ENCODE peak calls at places on chromosomes 11 and 22, in four cellular contexts. Y, U, P and T are unnamed samples.

GRCh38 chr22:50169774-50170341 is 673 bp upstream of the PANX2 start:
- DNase-seq in Y (peak; percentile 46), U (no peak), P (no peak), T (peak; percentile 64)

GRCh38 chr11:306645-307371 is 808 bp upstream of the IFITM2 start:
- DNase-seq in Y (no peak), U (no peak), P (no peak), T (no peak)

GRCh38 chr22:20604092-20604747 is 96.8 kb downstream of the MED15 start:
- DNase-seq in Y (no peak), U (no peak), P (no peak), T (no peak)

GRCh38 chr22:44071760-44072159 is 47.7 kb downstream of the PARVB start:
- DNase-seq in Y (no peak), U (no peak), P (no peak), T (no peak)

GRCh38 chr11:128085276-128085675 is 502.1 kb downstream of the ETS1 start:
- DNase-seq in Y (no peak), U (no peak), P (no peak), T (no peak)

GRCh38 chr22:50323900-50324299 is 2.9 kb downstream of the DENND6B start:
- DNase-seq in Y (no peak), U (no peak), P (no peak), T (no peak)

GRCh38 chr11:75949023-75949672 is 134.1 kb downstream of the UVRAG start:
- DNase-seq in Y (no peak), U (no peak), P (peak; percentile 19), T (no peak)

GRCh38 chr11:92859290-92859689 is 110.2 kb upstream of the MTNR1B start:
- DNase-seq in Y (no peak), U (no peak), P (no peak), T (no peak)

GRCh38 chr11:85946221-85946620 is 91.0 kb downstream of the CCDC83 start:
- DNase-seq in Y (peak; percentile 22), U (no peak), P (no peak), T (no peak)

GRCh38 chr11:116731821-116732739 is 40.7 kb downstream of the BUD13 start:
- DNase-seq in Y (no peak), U (no peak), P (no peak), T (no peak)

GRCh38 chr11:36672815-36673450 is 74.9 kb upstream of the RAG2 start:
- DNase-seq in Y (peak; percentile 65), U (peak; percentile 7), P (peak; percentile 41), T (no peak)

GRCh38 chr11:134346101-134346975 is 14.6 kb downstream of the GLB1L2 start:
- DNase-seq in Y (no peak), U (no peak), P (no peak), T (no peak)

GRCh38 chr11:73141309-73142127 is 600 bp downstream of the FCHSD2 start:
- DNase-seq in Y (peak; percentile 62), U (peak; percentile 52), P (peak; percentile 76), T (peak; percentile 69)

GRCh38 chr11:110077866-110078325 is 15.3 kb upstream of the ZC3H12C start:
- DNase-seq in Y (peak; percentile 92), U (no peak), P (peak; percentile 69), T (peak; percentile 43)

GRCh38 chr22:41094036-41094435 is 1.6 kb downstream of the EP300 start:
- DNase-seq in Y (peak; percentile 31), U (no peak), P (peak; percentile 37), T (no peak)

GRCh38 chr11:33704240-33705002 is 3.8 kb upstream of the C11orf91 start:
- DNase-seq in Y (no peak), U (no peak), P (no peak), T (no peak)
- TF ChIP-seq CTCF in Y (peak; percentile 29), U (no peak), P (no peak), T (no peak)

GRCh38 chr11:96044311-96044710 is 120.4 kb upstream of the MTMR2 start:
- DNase-seq in Y (no peak), U (no peak), P (no peak), T (no peak)

GRCh38 chr11:96050435-96051182 is 126.7 kb upstream of the MTMR2 start:
- DNase-seq in Y (peak; percentile 16), U (peak; percentile 18), P (peak; percentile 61), T (no peak)

GRCh38 chr11:96049426-96049825 is 125.5 kb upstream of the MTMR2 start:
- DNase-seq in Y (peak; percentile 32), U (no peak), P (peak; percentile 25), T (no peak)

GRCh38 chr11:96044747-96045146 is 120.8 kb upstream of the MTMR2 start:
- DNase-seq in Y (no peak), U (no peak), P (no peak), T (no peak)

GRCh38 chr11:96045622-96046456 is 121.9 kb upstream of the MTMR2 start:
- DNase-seq in Y (no peak), U (no peak), P (peak; percentile 86), T (no peak)
- TF ChIP-seq CTCF in Y (no peak), U (no peak), P (peak; percentile 60), T (no peak)

GRCh38 chr22:19164425-19164824 is 14.1 kb downstream of the SLC25A1 start:
- DNase-seq in Y (no peak), U (no peak), P (no peak), T (no peak)
- TF ChIP-seq CTCF in Y (no peak), U (no peak), P (no peak), T (no peak)

GRCh38 chr11:123338266-123338800 is 91.7 kb upstream of the GRAMD1B start:
- DNase-seq in Y (no peak), U (no peak), P (no peak), T (no peak)
- TF ChIP-seq CTCF in Y (no peak), U (no peak), P (no peak), T (no peak)

GRCh38 chr11:63767415-63768231 is 952 bp downstream of the ZFTA start:
- DNase-seq in Y (peak; percentile 77), U (peak; percentile 48), P (peak; percentile 86), T (peak; percentile 69)
- TF ChIP-seq CTCF in Y (no peak), U (no peak), P (no peak), T (no peak)

DNA sequence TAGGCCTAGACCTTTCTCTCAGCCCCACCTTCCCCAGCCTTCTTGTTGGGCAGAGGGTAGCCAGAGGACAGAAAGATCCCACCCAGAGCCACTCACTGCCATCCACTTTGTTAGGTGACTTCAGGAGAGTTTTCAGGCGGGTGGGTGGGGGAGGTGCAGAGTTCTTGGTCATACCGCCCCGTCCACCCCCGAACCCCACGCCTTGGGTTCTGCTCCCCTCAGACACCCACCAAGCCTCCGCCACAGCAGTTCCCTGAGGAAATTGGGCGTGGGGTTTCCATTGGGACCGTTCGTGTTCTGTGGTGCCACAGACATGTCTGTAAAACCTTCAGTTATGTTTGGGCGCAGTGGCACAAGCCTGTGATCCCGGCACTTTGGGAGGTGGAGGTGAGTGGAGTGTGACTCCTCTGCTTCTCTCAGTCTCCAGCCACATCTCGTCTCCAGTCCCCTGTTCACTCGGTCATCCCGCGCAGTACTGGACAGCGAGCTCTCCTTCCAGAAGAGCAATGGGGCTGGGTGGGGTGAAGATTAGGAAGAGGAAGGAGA is 1.5 kb downstream of the MIF start:
- DNase-seq in Y (no peak), U (no peak), P (no peak), T (no peak)
- TF ChIP-seq CTCF in Y (no peak), U (peak; percentile 7), P (no peak), T (no peak)

GRCh38 chr22:45997077-45997774 is 20.3 kb upstream of the WNT7B start:
- DNase-seq in Y (peak; percentile 64), U (peak; percentile 29), P (peak; percentile 98), T (no peak)

GRCh38 chr22:45997775-45998637 is 21.0 kb upstream of the WNT7B start:
- DNase-seq in Y (peak; percentile 19), U (no peak), P (no peak), T (no peak)

GRCh38 chr22:45994516-45995404 is 17.8 kb upstream of the WNT7B start:
- DNase-seq in Y (peak; percentile 77), U (peak; percentile 91), P (peak; percentile 49), T (peak; percentile 83)

GRCh38 chr22:45995405-45996101 is 18.6 kb upstream of the WNT7B start:
- DNase-seq in Y (no peak), U (no peak), P (no peak), T (no peak)

DNA sequence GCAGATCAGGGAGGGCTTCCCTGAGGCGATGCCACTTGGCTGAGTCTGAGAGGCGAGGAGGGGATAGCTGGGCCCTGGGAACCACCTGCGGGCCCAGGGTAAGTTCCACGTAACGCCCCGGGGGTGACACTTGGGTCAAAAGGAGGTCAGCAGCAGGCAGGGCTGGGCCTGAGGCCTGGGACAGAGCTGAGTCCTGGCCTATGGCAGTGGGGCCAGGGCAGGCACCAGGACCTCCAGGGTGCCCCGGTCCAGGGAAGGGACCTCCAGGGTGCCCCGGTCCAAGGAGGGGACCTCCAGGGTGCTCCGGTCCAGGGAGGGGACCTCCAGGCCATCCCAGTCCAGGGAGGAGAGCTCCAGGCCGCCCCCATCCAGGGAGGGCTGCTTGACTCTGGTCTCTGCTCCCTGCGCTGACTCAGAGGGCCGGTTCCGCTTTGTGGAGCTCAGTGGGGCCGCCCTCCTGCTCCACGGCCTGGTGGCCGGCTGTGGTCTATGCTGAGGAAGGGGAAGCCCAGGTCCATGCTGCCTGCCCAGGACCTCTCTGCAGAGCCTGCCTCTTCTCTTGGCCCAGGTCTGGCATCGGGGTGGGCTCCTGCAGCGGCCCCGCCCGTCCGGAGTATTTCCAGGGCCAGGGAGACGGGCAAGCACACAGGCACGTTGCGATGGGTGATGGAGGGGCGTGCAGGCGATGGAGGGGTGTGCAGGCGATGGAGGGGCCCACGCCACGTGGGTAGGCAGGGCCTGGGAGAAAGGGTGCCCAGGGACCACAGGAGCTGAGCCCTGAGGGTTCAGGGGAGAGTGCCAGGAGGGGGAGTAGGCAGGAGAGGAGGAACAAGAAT is 19.5 kb upstream of the WNT7B start:
- DNase-seq in Y (no peak), U (no peak), P (peak; percentile 65), T (peak; percentile 65)
- TF ChIP-seq CTCF in Y (no peak), U (no peak), P (no peak), T (no peak)